ENCODE peak calls at places on chromosomes 1 and 21, in nine cellular contexts. One of them, this sample, is unnamed. For H3K4me1, the result is how much of the 10 kb centered on the place peaks cover.

GRCh38 chr1:44672254-44672955 is 1.9 kb downstream of the TMEM53 start:
- DNase-seq in ovary: no peak
- DNase-seq in uterus: no peak
- DNase-seq in GM23338: peak
- DNase-seq in IMR-90: peak
- DNase-seq in mammary epithelial cell: peak
- DNase-seq in heart left ventricle: peak
- DNase-seq in left ventricle myocardium inferior: no peak
- DNase-seq in transverse colon: no peak
- DNase-seq in this sample: no peak

GRCh38 chr1:2564006-2564814 is 8.0 kb downstream of the TNFRSF14 start:
- DNase-seq in uterus: no peak
- DNase-seq in ovary: peak
- DNase-seq in IMR-90: no peak
- DNase-seq in left ventricle myocardium inferior: no peak
- DNase-seq in GM23338: no peak
- DNase-seq in mammary epithelial cell: no peak
- DNase-seq in heart left ventricle: no peak
- DNase-seq in transverse colon: no peak
- DNase-seq in this sample: peak

GRCh38 chr1:18325151-18325550 is 155.6 kb upstream of the KLHDC7A start:
- DNase-seq in left ventricle myocardium inferior: no peak
- DNase-seq in IMR-90: no peak
- DNase-seq in GM23338: no peak
- DNase-seq in mammary epithelial cell: no peak
- DNase-seq in ovary: no peak
- DNase-seq in transverse colon: no peak
- DNase-seq in heart left ventricle: no peak
- DNase-seq in uterus: no peak
- DNase-seq in this sample: no peak

GRCh38 chr1:160548183-160548582 is 25.1 kb upstream of the SLAMF6 start:
- DNase-seq in ovary: no peak
- DNase-seq in left ventricle myocardium inferior: no peak
- DNase-seq in heart left ventricle: no peak
- DNase-seq in GM23338: no peak
- DNase-seq in IMR-90: no peak
- DNase-seq in uterus: no peak
- DNase-seq in transverse colon: no peak
- DNase-seq in mammary epithelial cell: no peak
- DNase-seq in this sample: no peak

GRCh38 chr1:30358510-30358909 is 364.9 kb downstream of the MATN1 start:
- DNase-seq in transverse colon: no peak
- DNase-seq in left ventricle myocardium inferior: no peak
- DNase-seq in ovary: no peak
- DNase-seq in GM23338: peak
- DNase-seq in uterus: no peak
- DNase-seq in heart left ventricle: no peak
- DNase-seq in IMR-90: no peak
- DNase-seq in mammary epithelial cell: no peak
- DNase-seq in this sample: no peak

GRCh38 chr1:231176421-231176820 is 14.6 kb downstream of the TRIM67 start:
- DNase-seq in ovary: no peak
- DNase-seq in mammary epithelial cell: no peak
- DNase-seq in heart left ventricle: no peak
- DNase-seq in transverse colon: no peak
- DNase-seq in GM23338: no peak
- DNase-seq in uterus: no peak
- DNase-seq in left ventricle myocardium inferior: no peak
- DNase-seq in IMR-90: no peak
- DNase-seq in this sample: no peak

GRCh38 chr1:119564548-119564947 is 57.5 kb downstream of the HSD3B1 start:
- DNase-seq in IMR-90: no peak
- DNase-seq in left ventricle myocardium inferior: no peak
- DNase-seq in transverse colon: no peak
- DNase-seq in mammary epithelial cell: no peak
- DNase-seq in heart left ventricle: no peak
- DNase-seq in uterus: no peak
- DNase-seq in ovary: no peak
- DNase-seq in GM23338: no peak
- DNase-seq in this sample: no peak

GRCh38 chr21:39611547-39612190 is 1.1 kb upstream of the B3GALT5 start:
- DNase-seq in transverse colon: no peak
- DNase-seq in left ventricle myocardium inferior: no peak
- DNase-seq in heart left ventricle: no peak
- DNase-seq in uterus: no peak
- DNase-seq in ovary: no peak
- DNase-seq in GM23338: peak
- DNase-seq in mammary epithelial cell: no peak
- DNase-seq in IMR-90: no peak
- DNase-seq in this sample: no peak

GRCh38 chr1:10530281-10530740 is 55.6 kb downstream of the PEX14 start:
- DNase-seq in heart left ventricle: peak
- DNase-seq in GM23338: peak
- DNase-seq in transverse colon: peak
- DNase-seq in left ventricle myocardium inferior: peak
- DNase-seq in mammary epithelial cell: peak
- DNase-seq in ovary: peak
- DNase-seq in uterus: no peak
- DNase-seq in IMR-90: peak
- DNase-seq in this sample: no peak

GRCh38 chr1:1063261-1063944 is 10.7 kb downstream of the RNF223 start:
- DNase-seq in left ventricle myocardium inferior: no peak
- DNase-seq in transverse colon: no peak
- DNase-seq in ovary: no peak
- DNase-seq in mammary epithelial cell: no peak
- DNase-seq in heart left ventricle: no peak
- DNase-seq in uterus: no peak
- DNase-seq in IMR-90: no peak
- DNase-seq in GM23338: no peak
- DNase-seq in this sample: no peak

GRCh38 chr1:70674981-70675685 is 264.1 kb downstream of the CTH start:
- DNase-seq in GM23338: no peak
- DNase-seq in IMR-90: no peak
- DNase-seq in heart left ventricle: no peak
- DNase-seq in mammary epithelial cell: no peak
- DNase-seq in left ventricle myocardium inferior: no peak
- DNase-seq in ovary: no peak
- DNase-seq in uterus: no peak
- DNase-seq in transverse colon: no peak
- DNase-seq in this sample: no peak

GRCh38 chr1:228379165-228379460 is 27.5 kb downstream of the TRIM11 start:
- DNase-seq in GM23338: peak
- DNase-seq in transverse colon: peak
- DNase-seq in left ventricle myocardium inferior: no peak
- DNase-seq in heart left ventricle: no peak
- DNase-seq in IMR-90: no peak
- DNase-seq in mammary epithelial cell: no peak
- DNase-seq in uterus: no peak
- DNase-seq in ovary: no peak
- DNase-seq in this sample: peak

GRCh38 chr1:213512316-213512715 is 461.3 kb downstream of the RPS6KC1 start:
- DNase-seq in uterus: no peak
- DNase-seq in transverse colon: no peak
- DNase-seq in GM23338: no peak
- DNase-seq in left ventricle myocardium inferior: no peak
- DNase-seq in mammary epithelial cell: no peak
- DNase-seq in IMR-90: no peak
- DNase-seq in ovary: no peak
- DNase-seq in heart left ventricle: no peak
- DNase-seq in this sample: no peak

GRCh38 chr1:107262472-107263286 is 121.8 kb downstream of the NTNG1 start:
- DNase-seq in transverse colon: no peak
- DNase-seq in heart left ventricle: no peak
- DNase-seq in mammary epithelial cell: peak
- DNase-seq in IMR-90: no peak
- DNase-seq in GM23338: no peak
- DNase-seq in left ventricle myocardium inferior: no peak
- DNase-seq in ovary: no peak
- DNase-seq in uterus: no peak
- DNase-seq in this sample: no peak

GRCh38 chr1:81974883-81975555 is 174.3 kb downstream of the ADGRL2 start:
- DNase-seq in ovary: no peak
- DNase-seq in mammary epithelial cell: no peak
- DNase-seq in left ventricle myocardium inferior: no peak
- DNase-seq in GM23338: peak
- DNase-seq in uterus: no peak
- DNase-seq in heart left ventricle: no peak
- DNase-seq in transverse colon: no peak
- DNase-seq in IMR-90: no peak
- DNase-seq in this sample: no peak

GRCh38 chr1:73771396-73771795 is 426.6 kb downstream of the LRRIQ3 start:
- DNase-seq in transverse colon: no peak
- DNase-seq in left ventricle myocardium inferior: no peak
- DNase-seq in uterus: no peak
- DNase-seq in heart left ventricle: no peak
- DNase-seq in mammary epithelial cell: no peak
- DNase-seq in ovary: no peak
- DNase-seq in IMR-90: no peak
- DNase-seq in GM23338: no peak
- DNase-seq in this sample: no peak

GRCh38 chr1:72241397-72241796 is 40.9 kb downstream of the NEGR1 start:
- DNase-seq in transverse colon: no peak
- DNase-seq in IMR-90: peak
- DNase-seq in GM23338: no peak
- DNase-seq in left ventricle myocardium inferior: no peak
- DNase-seq in heart left ventricle: no peak
- DNase-seq in uterus: no peak
- DNase-seq in ovary: no peak
- DNase-seq in mammary epithelial cell: peak
- DNase-seq in this sample: no peak

GRCh38 chr1:217661407-217661806 is 30.3 kb downstream of the SPATA17 start:
- DNase-seq in IMR-90: no peak
- DNase-seq in ovary: no peak
- DNase-seq in transverse colon: no peak
- DNase-seq in GM23338: no peak
- DNase-seq in mammary epithelial cell: no peak
- DNase-seq in uterus: no peak
- DNase-seq in left ventricle myocardium inferior: no peak
- DNase-seq in heart left ventricle: no peak
- DNase-seq in this sample: no peak

DNA sequence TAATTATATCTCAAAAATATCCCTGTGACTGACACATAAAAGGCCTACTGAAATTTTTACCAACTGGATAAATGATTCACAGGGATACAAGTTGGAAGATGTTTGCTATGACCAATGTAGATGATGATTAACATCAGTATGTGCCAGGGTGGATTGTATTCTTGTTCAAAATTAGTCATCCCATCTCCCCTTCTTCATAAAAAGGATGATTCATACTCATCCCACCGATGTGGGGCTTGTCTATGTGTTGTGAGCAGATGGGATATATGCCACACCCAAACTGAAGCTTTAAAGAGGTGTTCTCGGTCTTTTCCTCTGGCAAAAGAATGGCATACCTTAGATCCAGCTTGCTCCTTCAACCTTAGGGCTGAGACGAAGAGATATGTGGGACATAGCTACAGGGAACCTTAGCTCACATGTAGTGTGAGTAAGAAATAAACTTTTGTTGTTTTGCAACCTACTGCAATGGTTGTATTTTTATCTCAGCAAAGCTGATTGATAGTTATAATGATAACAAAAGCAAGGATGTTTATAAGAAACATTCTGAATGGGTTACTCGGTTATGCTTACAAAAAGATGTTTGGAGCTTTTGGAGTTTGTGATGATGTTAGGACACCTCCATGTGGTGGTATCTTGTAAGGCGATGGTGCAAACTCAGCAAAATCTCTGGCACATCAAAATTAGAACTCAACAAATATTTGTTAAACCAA is 29.4 kb downstream of the SPATA17 start:
- DNase-seq in heart left ventricle: no peak
- DNase-seq in uterus: no peak
- DNase-seq in IMR-90: peak
- DNase-seq in left ventricle myocardium inferior: no peak
- DNase-seq in GM23338: peak
- DNase-seq in transverse colon: no peak
- DNase-seq in mammary epithelial cell: peak
- DNase-seq in ovary: no peak
- DNase-seq in this sample: no peak
- TF ChIP-seq CTCF in heart left ventricle: peak
- TF ChIP-seq CTCF in uterus: no peak
- TF ChIP-seq CTCF in IMR-90: peak
- TF ChIP-seq CTCF in left ventricle myocardium inferior: peak
- TF ChIP-seq CTCF in GM23338: peak
- TF ChIP-seq CTCF in transverse colon: peak
- TF ChIP-seq CTCF in mammary epithelial cell: peak
- TF ChIP-seq CTCF in ovary: no peak
- TF ChIP-seq CTCF in this sample: no peak

GRCh38 chr1:112507336-112507735 is 1.4 kb upstream of the WNT2B start:
- DNase-seq in uterus: no peak
- DNase-seq in IMR-90: no peak
- DNase-seq in GM23338: peak
- DNase-seq in heart left ventricle: no peak
- DNase-seq in left ventricle myocardium inferior: no peak
- DNase-seq in ovary: peak
- DNase-seq in transverse colon: no peak
- DNase-seq in mammary epithelial cell: no peak
- DNase-seq in this sample: no peak
- H3K4me3 ChIP-seq in uterus: peak
- H3K4me3 ChIP-seq in IMR-90: no peak
- H3K4me3 ChIP-seq in GM23338: peak
- H3K4me3 ChIP-seq in heart left ventricle: no peak
- H3K4me3 ChIP-seq in left ventricle myocardium inferior: no peak
- H3K4me3 ChIP-seq in ovary: no peak
- H3K4me3 ChIP-seq in transverse colon: no peak
- H3K4me3 ChIP-seq in mammary epithelial cell: no peak
- H3K4me3 ChIP-seq in this sample: no peak

DNA sequence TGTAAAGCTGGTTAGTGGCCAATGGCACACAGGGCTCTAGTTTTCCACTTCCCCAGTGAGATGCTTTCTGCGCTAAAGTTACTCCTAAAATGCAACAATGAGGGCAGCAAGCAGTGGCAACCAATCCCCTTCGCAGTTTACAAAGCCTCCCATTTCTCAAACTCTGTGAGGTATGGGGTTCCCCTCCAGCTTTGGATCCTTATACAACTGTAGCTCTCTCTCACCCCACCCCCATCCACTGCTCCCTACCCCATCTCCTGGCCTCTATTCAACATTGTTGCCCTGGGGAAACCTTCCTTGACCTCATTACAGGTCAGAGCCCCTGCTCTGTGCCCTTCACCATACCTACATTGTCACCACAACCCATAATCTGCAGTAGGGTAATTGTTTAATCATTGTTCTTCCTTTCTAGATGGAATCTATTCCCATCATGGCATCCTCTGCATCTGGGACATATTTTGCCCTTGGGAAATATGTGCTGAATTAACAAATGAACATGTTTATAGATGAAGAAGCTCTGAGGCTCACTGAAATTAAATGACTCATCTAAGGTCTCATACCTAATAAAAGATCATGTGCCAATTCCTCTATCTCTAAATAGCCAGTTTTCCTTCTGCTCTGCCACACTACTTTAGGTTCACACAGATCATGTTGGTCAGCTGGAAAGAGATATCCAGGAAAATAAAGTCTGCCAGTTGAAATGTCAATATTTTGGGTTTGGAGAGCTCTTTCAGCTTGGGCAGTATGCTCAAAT is 12.6 kb downstream of the KIAA0040 start:
- DNase-seq in left ventricle myocardium inferior: no peak
- DNase-seq in heart left ventricle: no peak
- DNase-seq in ovary: no peak
- DNase-seq in mammary epithelial cell: peak
- DNase-seq in uterus: no peak
- DNase-seq in transverse colon: no peak
- DNase-seq in GM23338: no peak
- DNase-seq in IMR-90: no peak
- DNase-seq in this sample: no peak
- H3K4me1 ChIP-seq in left ventricle myocardium inferior: half or more
- H3K4me1 ChIP-seq in heart left ventricle: under half
- H3K4me1 ChIP-seq in ovary: under half
- H3K4me1 ChIP-seq in mammary epithelial cell: half or more
- H3K4me1 ChIP-seq in uterus: under half
- H3K4me1 ChIP-seq in transverse colon: under half
- H3K4me1 ChIP-seq in GM23338: under half
- H3K4me1 ChIP-seq in IMR-90: under half
- H3K4me1 ChIP-seq in this sample: under half

GRCh38 chr1:54284781-54285563 is 85.0 kb downstream of the MRPL37 start:
- DNase-seq in left ventricle myocardium inferior: no peak
- DNase-seq in IMR-90: no peak
- DNase-seq in ovary: no peak
- DNase-seq in uterus: no peak
- DNase-seq in GM23338: no peak
- DNase-seq in transverse colon: no peak
- DNase-seq in heart left ventricle: no peak
- DNase-seq in mammary epithelial cell: no peak
- DNase-seq in this sample: no peak
- TF ChIP-seq CTCF in left ventricle myocardium inferior: no peak
- TF ChIP-seq CTCF in IMR-90: no peak
- TF ChIP-seq CTCF in ovary: no peak
- TF ChIP-seq CTCF in uterus: no peak
- TF ChIP-seq CTCF in GM23338: no peak
- TF ChIP-seq CTCF in transverse colon: no peak
- TF ChIP-seq CTCF in heart left ventricle: no peak
- TF ChIP-seq CTCF in mammary epithelial cell: no peak
- TF ChIP-seq CTCF in this sample: no peak

This sample was measured in mucosa of descending colon.